ENCODE peak calls at places on chromosomes 16 and 17, in four cellular contexts. O, S, M and R are unnamed samples. For H3K27me3, H3K4me1 and H3K36me3, the result is how much of the 10 kb centered on the place peaks cover.

GRCh38 chr16:5516115-5516514 is 418.5 kb upstream of the EEF2KMT start:
- DNase-seq in S (no peak), O (no peak), M (no peak), R (no peak)

GRCh38 chr17:55324296-55324978 is 59.7 kb downstream of the HLF start:
- DNase-seq in O (no peak), S (no peak), M (no peak), R (no peak)

GRCh38 chr16:83843657-83844056 is 35.9 kb downstream of the HSBP1 start:
- DNase-seq in M (no peak), O (no peak), S (no peak), R (no peak)

GRCh38 chr16:72905581-72905980 is 142.3 kb downstream of the ZFHX3 start:
- DNase-seq in S (no peak), O (peak), M (peak), R (peak)

GRCh38 chr16:23072084-23072599 is 77.1 kb downstream of the USP31 start:
- DNase-seq in S (no peak), O (peak), M (peak), R (no peak)

GRCh38 chr17:4033751-4034251 is 69.6 kb upstream of the ATP2A3 start:
- DNase-seq in S (no peak), O (no peak), M (no peak), R (no peak)

GRCh38 chr17:45170280-45170975 is 8.8 kb downstream of the HEXIM2 start:
- DNase-seq in S (no peak), O (no peak), M (no peak), R (no peak)

GRCh38 chr16:47375423-47375822 is 85.4 kb downstream of the ITFG1 start:
- DNase-seq in M (no peak), O (no peak), S (no peak), R (no peak)

GRCh38 chr16:67241008-67241900 is 6.0 kb downstream of the FHOD1 start:
- DNase-seq in O (peak), S (no peak), M (peak), R (peak)

GRCh38 chr17:55722742-55723487 is at the start of gene TMEM100:
- DNase-seq in O (peak), M (no peak), S (peak), R (peak)

GRCh38 chr17:19978803-19979202 is 1.2 kb upstream of the AKAP10 start:
- DNase-seq in O (no peak), M (no peak), S (no peak), R (no peak)

GRCh38 chr17:22464041-22464440 is 771.7 kb downstream of the KCNJ18 start:
- DNase-seq in O (no peak), S (no peak), M (no peak), R (no peak)

GRCh38 chr16:57526498-57526897 is 9.9 kb downstream of the CCDC102A start:
- DNase-seq in M (no peak), O (no peak), S (no peak), R (no peak)

GRCh38 chr16:12600536-12601256 is 203.0 kb downstream of the CPPED1 start:
- DNase-seq in S (peak), O (no peak), M (no peak), R (no peak)

GRCh38 chr17:67324330-67324729 is 42.0 kb downstream of the PSMD12 start:
- DNase-seq in S (no peak), O (no peak), M (no peak), R (no peak)

GRCh38 chr17:65366102-65366844 is 195.2 kb downstream of the AXIN2 start:
- DNase-seq in O (no peak), S (no peak), M (no peak), R (no peak)

GRCh38 chr17:63274156-63274555 is 171.9 kb downstream of the CYB561 start:
- DNase-seq in O (peak), M (no peak), S (no peak), R (no peak)

GRCh38 chr16:89722392-89723278 is 1.3 kb downstream of the ZNF276 start:
- DNase-seq in O (peak), S (no peak), M (no peak), R (no peak)

GRCh38 chr16:89193576-89194293 is 6.6 kb downstream of the SLC22A31 start:
- DNase-seq in S (no peak), O (no peak), M (no peak), R (no peak)

GRCh38 chr16:2838928-2839327 is 8.8 kb downstream of the ZG16B start:
- DNase-seq in M (peak), O (peak), S (no peak), R (peak)

GRCh38 chr17:2309338-2310143 is 5.8 kb downstream of the SRR start:
- DNase-seq in M (no peak), S (no peak), O (peak), R (peak)

GRCh38 chr16:3444032-3444388 is 530 bp downstream of the NAA60 start:
- DNase-seq in S (no peak), M (peak), O (peak), R (peak)

GRCh38 chr16:57509231-57509923 is 23.1 kb upstream of the DOK4 start:
- DNase-seq in M (no peak), O (peak), S (no peak), R (no peak)

GRCh38 chr17:30832438-30832790 is 648 bp downstream of the ATAD5 start:
- DNase-seq in O (peak), M (no peak), S (no peak), R (no peak)

GRCh38 chr16:11668590-11669379 is 530 bp downstream of the SNN start:
- DNase-seq in O (peak), M (no peak), S (no peak), R (peak)

GRCh38 chr16:71610936-71611871 is 14.8 kb upstream of the MARVELD3 start:
- DNase-seq in S (no peak), O (peak), M (peak), R (peak)

GRCh38 chr17:10001296-10001904 is 96.3 kb upstream of the RCVRN start:
- DNase-seq in O (no peak), M (no peak), S (no peak), R (peak)

GRCh38 chr17:81164464-81165245 is 652 bp upstream of the PVALEF start:
- DNase-seq in M (no peak), O (no peak), S (no peak), R (no peak)

GRCh38 chr17:81163703-81164413 is 1.4 kb upstream of the PVALEF start:
- DNase-seq in O (no peak), S (no peak), M (no peak), R (no peak)

GRCh38 chr17:81162491-81162890 is 2.8 kb upstream of the PVALEF start:
- DNase-seq in M (no peak), S (no peak), O (no peak), R (no peak)

GRCh38 chr17:81161972-81162371 is 3.3 kb upstream of the PVALEF start:
- DNase-seq in O (no peak), S (no peak), M (no peak), R (no peak)

GRCh38 chr17:81163051-81163695 is 2.1 kb upstream of the PVALEF start:
- DNase-seq in S (no peak), O (no peak), M (no peak), R (no peak)
- H3K27me3 ChIP-seq in S (under half), O (under half), M (under half), R (half or more)

GRCh38 chr17:229945-230235 is 48.4 kb upstream of the DOC2B start:
- DNase-seq in M (no peak), S (no peak), O (no peak), R (no peak)
- H3K4me1 ChIP-seq in M (under half), S (under half), O (under half), R (under half)

GRCh38 chr17:50392621-50393020 is 4.7 kb downstream of the LRRC59 start:
- DNase-seq in O (no peak), M (no peak), S (no peak), R (no peak)
- H3K36me3 ChIP-seq in O (half or more), M (half or more), S (under half), R (half or more)

DNA sequence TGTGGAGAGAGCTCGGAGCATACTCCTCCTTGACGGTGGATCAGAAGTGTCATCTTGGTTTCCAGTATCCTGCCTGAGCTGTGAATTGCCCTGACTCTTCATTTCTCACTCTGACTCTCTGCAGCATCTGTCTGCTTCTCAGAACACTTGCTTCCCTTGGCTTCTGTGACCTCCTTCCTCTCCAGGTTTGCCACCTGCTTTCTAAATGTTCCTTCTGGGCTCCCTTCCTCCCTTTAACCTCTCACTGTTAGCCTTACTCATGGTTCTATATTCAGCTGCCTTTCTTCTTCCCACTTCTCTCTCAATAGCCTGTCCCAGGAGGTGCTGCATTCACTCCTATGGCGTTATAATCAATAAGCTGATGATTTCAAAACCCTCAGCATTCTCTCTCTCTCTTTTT is 11.2 kb upstream of the PRKAR1A start:
- DNase-seq in S (no peak), O (no peak), M (no peak), R (no peak)
- H3K27me3 ChIP-seq in S (under half), O (under half), M (under half), R (under half)

DNA sequence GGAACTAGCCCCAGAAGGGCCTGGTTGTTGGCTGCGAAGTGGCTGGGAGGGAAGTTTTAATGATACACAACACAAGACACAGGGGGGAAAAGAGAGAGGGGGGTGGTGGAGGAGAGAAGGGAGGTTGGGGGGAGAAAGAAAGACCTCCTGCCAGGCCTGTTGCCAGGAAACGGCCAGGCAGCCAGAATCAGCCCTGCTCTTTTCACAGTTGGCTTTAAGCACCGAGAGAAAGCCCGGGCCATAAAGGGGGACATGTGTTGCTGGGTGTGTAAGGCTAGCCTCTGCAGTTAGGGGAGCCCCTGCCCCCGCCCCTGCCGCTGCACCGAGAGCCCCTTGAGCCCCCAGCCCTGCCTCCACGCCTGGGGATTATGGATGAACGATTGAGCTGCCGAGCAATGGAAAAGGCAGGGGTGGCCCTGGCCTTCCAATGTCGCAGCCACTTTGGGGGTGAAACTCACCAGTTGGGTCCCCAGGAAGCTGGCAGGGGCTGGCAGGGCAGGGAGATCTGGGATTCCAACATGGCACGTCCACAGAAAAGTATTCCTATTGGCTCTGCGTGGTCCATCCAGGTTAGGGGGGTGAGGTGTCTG is 13.9 kb upstream of the WNT3 start:
- DNase-seq in S (no peak), O (no peak), M (no peak), R (no peak)
- H3K4me1 ChIP-seq in S (under half), O (under half), M (under half), R (under half)

GRCh38 chr16:52398021-52398420 is 148.9 kb downstream of the TOX3 start:
- DNase-seq in M (no peak), S (no peak), O (no peak), R (no peak)

GRCh38 chr16:52399116-52399515 is 147.8 kb downstream of the TOX3 start:
- DNase-seq in S (no peak), M (no peak), O (no peak), R (no peak)

GRCh38 chr16:52393448-52393847 is 153.5 kb downstream of the TOX3 start:
- DNase-seq in S (no peak), O (no peak), M (no peak), R (no peak)

DNA sequence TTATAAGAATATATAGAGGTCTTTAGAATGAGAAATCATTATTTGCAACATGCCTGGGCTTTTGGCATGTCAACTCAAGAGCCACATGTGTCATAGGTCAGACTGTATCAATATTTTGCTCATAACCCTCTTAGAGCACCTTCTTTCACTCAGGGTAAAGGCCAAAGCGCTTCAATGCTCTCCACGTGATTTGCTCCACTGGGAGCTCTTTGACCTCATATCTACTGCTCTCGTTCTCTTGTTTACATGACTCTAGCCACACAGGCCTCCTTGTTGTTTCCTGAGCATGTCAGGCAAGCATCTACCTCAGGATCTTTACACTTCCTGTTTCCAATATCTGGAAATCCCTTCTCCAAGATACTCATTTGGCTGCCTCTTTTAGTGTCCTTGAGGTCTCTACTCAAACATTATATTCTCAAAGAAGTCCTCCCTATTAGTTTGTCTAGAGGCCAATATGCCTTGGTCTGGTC is 148.4 kb downstream of the TOX3 start:
- DNase-seq in S (no peak), M (no peak), O (no peak), R (no peak)
- H3K36me3 ChIP-seq in S (under half), M (under half), O (under half), R (under half)

GRCh38 chr16:9949396-9949795 is 232.8 kb downstream of the GRIN2A start:
- DNase-seq in O (no peak), S (no peak), M (no peak), R (no peak)

GRCh38 chr16:9943121-9943520 is 239.1 kb downstream of the GRIN2A start:
- DNase-seq in O (no peak), S (no peak), M (no peak), R (no peak)

GRCh38 chr16:9946022-9946720 is 236.1 kb downstream of the GRIN2A start:
- DNase-seq in O (no peak), S (no peak), M (no peak), R (no peak)

GRCh38 chr16:9954181-9954580 is 228.0 kb downstream of the GRIN2A start:
- DNase-seq in M (no peak), S (no peak), O (no peak), R (peak)

GRCh38 chr16:9948933-9949332 is 233.3 kb downstream of the GRIN2A start:
- DNase-seq in S (no peak), M (no peak), O (no peak), R (no peak)
- H3K27me3 ChIP-seq in S (under half), M (under half), O (under half), R (under half)

DNA sequence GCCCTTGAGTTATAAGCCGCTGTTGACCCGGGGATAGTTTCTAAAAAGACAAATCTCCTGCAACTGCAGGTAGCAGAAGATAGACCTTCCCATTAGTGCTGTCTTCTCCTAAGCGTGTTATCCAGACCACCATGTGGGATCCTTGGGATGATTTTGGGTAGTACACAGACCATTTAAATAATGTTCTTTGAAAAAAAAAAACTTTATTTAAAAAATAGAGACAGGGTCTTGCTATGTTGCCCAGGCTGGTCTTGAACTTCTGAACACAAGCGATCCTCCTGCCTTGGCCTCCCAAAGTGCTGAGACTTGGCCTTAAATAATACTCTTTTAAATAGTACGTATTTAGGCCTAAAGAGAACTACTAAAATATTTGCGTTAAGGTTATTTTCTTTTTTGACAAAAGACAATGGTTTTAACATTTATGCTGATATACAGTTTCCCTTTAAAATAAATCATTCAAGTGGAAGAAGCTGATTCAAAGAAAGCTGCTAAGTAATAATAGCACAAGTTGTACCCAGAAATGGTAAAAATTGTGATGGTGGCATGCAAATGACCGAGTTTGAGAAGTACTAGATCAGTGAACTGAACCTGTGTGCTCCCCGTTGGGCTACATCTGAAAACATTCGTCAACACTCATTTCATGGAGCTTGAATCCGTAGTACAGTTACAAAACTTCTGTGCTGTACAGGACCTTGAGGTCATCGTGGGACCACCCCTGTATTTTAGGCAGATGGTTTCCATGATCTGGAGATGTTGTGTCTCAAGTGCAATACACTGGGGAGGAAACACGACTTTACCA is 24.0 kb downstream of the SMARCE1 start:
- DNase-seq in S (no peak), O (no peak), M (no peak), R (no peak)
- H3K4me1 ChIP-seq in S (under half), O (under half), M (under half), R (under half)

DNA sequence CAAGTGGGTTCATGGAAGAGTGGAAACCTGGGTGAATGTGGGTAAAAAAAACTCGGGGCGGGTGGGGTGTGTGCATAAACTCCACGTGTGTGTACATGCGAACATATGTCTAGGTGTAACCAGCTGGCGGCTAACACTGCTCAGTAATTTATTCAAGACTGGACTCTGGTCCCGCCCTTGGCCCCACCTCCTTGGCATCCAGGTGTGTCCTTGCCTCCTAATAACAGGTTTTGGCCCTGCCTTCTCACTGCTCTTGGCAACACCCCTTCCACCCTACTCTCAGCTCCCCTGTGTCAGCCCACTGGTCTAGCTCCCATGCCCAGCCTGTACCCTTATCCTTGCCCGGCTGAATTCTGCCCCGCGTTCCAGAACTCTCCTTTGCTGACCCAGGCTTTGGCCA is 8.3 kb downstream of the FLII start:
- DNase-seq in M (peak), S (no peak), O (no peak), R (no peak)
- H3K36me3 ChIP-seq in M (half or more), S (under half), O (under half), R (half or more)

DNA sequence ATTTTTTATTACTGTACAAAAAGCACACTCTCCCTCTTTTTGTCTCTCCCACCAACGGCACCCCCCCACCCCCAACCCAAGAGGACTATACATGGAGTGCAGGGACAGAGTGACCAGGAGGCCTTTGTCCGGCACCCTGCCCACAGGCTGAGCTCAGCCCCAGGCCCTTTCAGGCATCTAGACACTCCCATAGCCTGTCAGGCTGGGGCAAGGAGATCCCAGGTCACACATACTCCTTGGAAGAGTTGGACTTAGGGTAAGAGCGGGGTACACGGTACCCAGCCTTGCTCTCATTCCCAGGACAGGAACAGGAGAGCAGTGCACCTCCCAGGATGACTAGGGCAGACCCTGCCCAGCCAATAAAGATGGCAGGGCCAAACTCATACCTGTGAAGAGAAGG is 2.1 kb downstream of the CLDN7 start:
- DNase-seq in S (no peak), M (no peak), O (no peak), R (no peak)
- H3K27me3 ChIP-seq in S (under half), M (under half), O (under half), R (under half)